ENCODE peak calls at places on chromosomes 6 and 20, in nine cellular contexts. T is retinal pigment epithelial cell; D is GM10248; X is Calu3; A is psoas muscle; M is CD8-positive, alpha-beta T cell; G is astrocyte of the spinal cord; K is HFFc6; P is tibial nerve. R is an unnamed sample.

GRCh38 chr6:125406771-125407170 is 105.0 kb upstream of the HDDC2 start:
- DNase-seq in T (no peak), G (no peak), X (no peak), P (no peak), M (no peak), D (no peak), K (no peak), A (no peak), R (no peak)

GRCh38 chr6:31792741-31793140 is 2.8 kb downstream of the VARS1 start:
- DNase-seq in P (no peak), X (peak; percentile 96), M (no peak), K (peak; percentile 67), G (peak; percentile 50), D (peak; percentile 20), T (no peak), A (no peak), R (no peak)

GRCh38 chr20:40861427-40862008 is 167.1 kb upstream of the TOP1 start:
- DNase-seq in T (no peak), P (no peak), D (no peak), A (no peak), X (no peak), M (no peak), G (no peak), K (no peak), R (no peak)

GRCh38 chr6:382883-383420 is 8.6 kb upstream of the IRF4 start:
- DNase-seq in G (no peak), A (no peak), T (no peak), P (no peak), D (no peak), X (no peak), K (no peak), M (no peak), R (no peak)

GRCh38 chr6:113318553-113318952 is 538.6 kb upstream of the MARCKS start:
- DNase-seq in K (no peak), M (no peak), P (no peak), X (no peak), T (no peak), A (no peak), D (no peak), G (peak; percentile 25), R (no peak)

GRCh38 chr6:107185570-107185969 is 70.3 kb upstream of the BEND3 start:
- DNase-seq in G (peak; percentile 6), A (no peak), D (no peak), K (peak; percentile 2), M (no peak), P (no peak), X (no peak), T (no peak), R (no peak)

GRCh38 chr20:53631909-53632662 is 38.4 kb upstream of the ZNF217 start:
- DNase-seq in A (no peak), M (no peak), K (no peak), D (no peak), X (no peak), T (no peak), P (no peak), G (no peak), R (no peak)

GRCh38 chr6:154457881-154458284 is 52.6 kb downstream of the CNKSR3 start:
- DNase-seq in A (no peak), M (no peak), D (no peak), K (no peak), X (no peak), T (no peak), P (no peak), G (no peak), R (no peak)

DNA sequence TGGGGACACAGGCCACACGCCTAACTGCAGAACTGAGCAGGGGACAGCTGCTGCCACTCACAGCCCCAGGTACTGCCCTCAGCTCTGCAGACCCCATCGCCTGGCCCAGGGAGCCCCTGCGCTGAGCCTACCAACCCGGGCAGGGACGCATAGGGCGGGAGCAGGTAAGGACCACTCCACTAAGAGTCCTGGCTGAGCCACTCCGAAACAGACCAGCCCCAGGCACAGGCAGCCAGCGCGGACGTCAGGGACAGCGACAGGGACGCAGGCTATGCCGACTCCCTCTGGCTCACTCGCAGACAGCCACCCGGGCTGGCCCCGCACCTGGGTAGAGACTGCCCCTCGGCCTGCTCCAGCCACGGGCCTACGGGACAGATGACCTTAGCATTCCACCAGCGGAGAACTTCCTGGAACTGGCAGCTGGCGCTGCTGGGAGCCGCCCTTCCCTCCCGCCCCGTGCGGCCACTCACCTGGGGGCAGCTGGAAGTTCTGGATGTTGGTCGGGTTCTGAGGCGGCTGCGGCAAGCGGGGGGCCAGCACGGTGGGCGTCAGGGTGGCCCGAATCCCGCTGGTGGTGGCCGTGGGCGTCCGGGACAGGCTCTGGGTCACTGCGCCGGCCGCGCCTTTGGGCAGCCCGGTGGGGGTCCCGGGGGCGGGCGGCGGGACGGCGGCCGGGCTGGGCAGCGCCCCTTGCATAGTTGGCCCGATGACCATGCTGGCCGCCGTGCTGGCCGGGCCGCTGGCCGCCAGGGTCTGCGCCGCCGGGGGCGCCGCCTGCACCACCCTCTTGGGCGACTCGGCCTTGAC is 1.5 kb downstream of the TAF4 start:
- DNase-seq in K (no peak), X (peak; percentile 72), A (peak; percentile 70), G (no peak), M (no peak), P (no peak), T (no peak), D (no peak), R (no peak)
- TF ChIP-seq CTCF in K (no peak), X (no peak), A (no peak), G (no peak), M (no peak), P (no peak), T (no peak), D (no peak), R (no peak)

DNA sequence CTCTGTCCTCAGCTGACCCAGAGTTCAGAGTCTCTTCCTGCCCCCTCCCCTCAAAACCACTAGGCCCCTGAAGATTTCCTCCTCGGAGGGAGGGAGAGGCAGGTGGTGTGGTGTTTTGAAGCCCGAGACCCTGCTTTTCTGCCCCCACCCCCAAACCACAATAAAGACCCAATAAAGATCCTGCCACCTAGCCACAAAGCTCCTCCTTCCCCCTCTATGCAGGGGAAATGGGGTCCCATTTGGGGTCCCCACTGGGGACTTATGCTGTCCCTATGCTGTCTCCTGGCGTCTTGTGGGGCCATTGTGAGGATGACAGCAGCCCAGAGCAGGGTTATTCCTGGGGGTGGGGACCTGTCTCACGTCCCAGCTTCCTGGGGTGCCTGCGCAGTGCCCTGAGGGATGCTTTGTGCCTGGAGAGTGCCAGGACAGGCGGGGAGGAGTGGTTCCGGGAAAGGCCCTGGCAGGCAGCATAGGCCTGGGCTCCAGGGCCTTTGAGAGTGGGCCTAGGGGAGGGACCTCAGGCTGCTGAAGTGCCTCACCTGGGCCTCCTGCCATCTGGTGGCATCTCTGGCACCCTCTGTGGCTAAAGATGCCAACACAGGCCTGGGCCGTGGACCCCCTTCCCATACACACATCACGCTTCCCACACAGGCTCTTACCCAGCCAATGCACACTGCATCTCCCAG is 8.0 kb upstream of the ARMC12 start:
- DNase-seq in D (no peak), M (peak; percentile 72), T (no peak), P (no peak), A (peak; percentile 88), K (no peak), X (peak; percentile 25), G (no peak), R (no peak)
- TF ChIP-seq CTCF in D (no peak), M (no peak), T (no peak), P (no peak), A (no peak), K (no peak), X (no peak), G (no peak), R (no peak)

GRCh38 chr6:99520855-99521556 is 5.8 kb upstream of the USP45 start:
- DNase-seq in X (peak; percentile 88), T (peak; percentile 54), A (peak; percentile 91), K (peak; percentile 74), G (peak; percentile 87), M (peak; percentile 83), D (peak; percentile 85), P (peak; percentile 69), R (peak; percentile 59)
- TF ChIP-seq CTCF in X (peak; percentile 82), T (peak; percentile 78), A (peak; percentile 87), K (peak; percentile 86), G (peak; percentile 88), M (peak; percentile 89), D (peak; percentile 87), P (peak; percentile 85), R (no peak)

DNA sequence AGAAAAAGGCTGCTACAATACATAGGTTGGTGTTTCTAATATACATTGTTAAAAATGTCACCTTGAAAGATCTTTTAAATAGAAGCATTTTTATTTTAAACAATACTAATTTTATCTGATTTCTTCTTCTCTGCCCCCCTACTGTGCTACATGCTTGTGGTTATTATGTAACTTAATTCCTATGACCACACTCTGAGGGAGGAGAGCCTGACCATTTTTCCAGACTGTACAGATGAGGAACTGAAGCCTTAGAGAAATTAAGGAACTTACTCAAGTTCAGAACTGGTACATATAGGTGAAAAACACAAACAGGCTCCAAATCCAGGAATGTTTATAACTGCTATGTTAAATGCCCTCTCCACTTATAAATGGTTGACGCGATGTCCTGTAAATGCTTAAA is 43.4 kb upstream of the ARHGAP18 start:
- DNase-seq in P (no peak), K (peak; percentile 16), A (no peak), D (no peak), T (no peak), G (peak; percentile 87), X (no peak), M (no peak), R (no peak)
- TF ChIP-seq CTCF in P (no peak), K (no peak), A (no peak), D (no peak), T (no peak), G (no peak), X (no peak), M (no peak), R (no peak)

GRCh38 chr20:18287915-18288747 is at the start of gene ZNF133:
- DNase-seq in T (peak; percentile 79), K (peak; percentile 84), G (peak; percentile 96), A (peak; percentile 97), X (peak; percentile 84), D (peak; percentile 93), P (peak; percentile 93), M (peak; percentile 100), R (peak; percentile 97)
- TF ChIP-seq CTCF in T (peak; percentile 12), K (peak; percentile 34), G (no peak), A (no peak), X (no peak), D (peak; percentile 19), P (no peak), M (no peak), R (no peak)

DNA sequence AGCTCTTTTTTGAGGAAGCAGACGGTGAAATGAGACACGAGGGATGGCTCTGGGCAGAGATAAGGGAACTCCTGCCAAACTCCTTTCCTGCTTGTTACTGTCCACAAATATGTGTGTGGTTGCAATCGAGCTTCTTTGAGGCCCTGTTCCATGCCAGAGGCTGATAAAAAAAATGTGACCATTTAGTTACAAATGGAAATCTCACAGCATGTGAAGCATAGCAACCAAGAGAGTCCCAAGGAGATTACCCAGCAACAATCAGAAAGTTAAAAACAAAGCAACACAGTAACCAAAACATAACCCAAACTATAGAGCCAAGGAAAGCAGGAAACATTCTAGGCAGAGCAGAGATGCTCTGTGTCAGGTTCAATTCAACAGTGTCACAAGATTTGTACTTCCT is 35.4 kb upstream of the HMGN3 start:
- DNase-seq in G (peak; percentile 93), T (no peak), D (no peak), A (no peak), X (no peak), P (no peak), K (peak; percentile 79), M (no peak), R (no peak)
- TF ChIP-seq CTCF in G (no peak), T (no peak), D (no peak), A (no peak), X (no peak), P (no peak), K (no peak), M (no peak), R (no peak)